ENCODE peak calls at places on chromosomes 13 and 19, in eight cellular contexts. M is cardiac fibroblast, X is endothelial cell, O is lower leg skin, V is neural progenitor cell, H is kidney epithelial cell, G is mucosa of descending colon, J is thoracic aorta. S is an unnamed sample.

GRCh38 chr13:100506154-100506553 is 82.4 kb downstream of the GGACT start:
- DNase-seq in M (no peak), X (no peak), O (no peak), V (no peak), H (no peak), G (no peak), J (no peak), S (no peak)

GRCh38 chr19:2731181-2732117 is 8.4 kb downstream of the SLC39A3 start:
- DNase-seq in M (no peak), X (no peak), O (no peak), V (no peak), H (no peak), G (no peak), J (no peak), S (no peak)

GRCh38 chr19:11530432-11530831 is 1.5 kb upstream of the ECSIT start:
- DNase-seq in M (peak), X (peak), O (peak), V (peak), H (no peak), G (peak), J (peak), S (peak)

GRCh38 chr19:51227324-51227723 is 2.4 kb downstream of the CD33 start:
- DNase-seq in M (no peak), X (no peak), O (no peak), V (no peak), H (no peak), G (no peak), J (no peak), S (no peak)

GRCh38 chr19:19404879-19405860 is at the start of gene GATAD2A:
- DNase-seq in M (peak), X (peak), O (peak), V (peak), H (peak), G (peak), J (peak), S (peak)

GRCh38 chr19:1312732-1313694 is 27.3 kb downstream of the EFNA2 start:
- DNase-seq in M (peak), X (no peak), O (no peak), V (peak), H (no peak), G (peak), J (no peak), S (no peak)

GRCh38 chr13:44498502-44498901 is 77.6 kb downstream of the TSC22D1 start:
- DNase-seq in M (no peak), X (no peak), O (no peak), V (no peak), H (no peak), G (no peak), J (no peak), S (no peak)

GRCh38 chr13:31160857-31161582 is 684 bp downstream of the HSPH1 start:
- DNase-seq in M (peak), X (peak), O (peak), V (peak), H (no peak), G (peak), J (peak), S (peak)

GRCh38 chr13:51704399-51705306 is 99.3 kb downstream of the DHRS12 start:
- DNase-seq in M (no peak), X (no peak), O (no peak), V (no peak), H (no peak), G (no peak), J (no peak), S (no peak)

GRCh38 chr13:56659041-56659471 is 481.7 kb upstream of the PRR20A start:
- DNase-seq in M (no peak), X (no peak), O (no peak), V (no peak), H (no peak), G (no peak), J (no peak), S (no peak)

GRCh38 chr19:13244920-13245319 is 94.7 kb downstream of the IER2 start:
- DNase-seq in M (no peak), X (no peak), O (no peak), V (no peak), H (no peak), G (no peak), J (no peak), S (no peak)

GRCh38 chr13:44051923-44052322 is 172.2 kb downstream of the LACC1 start:
- DNase-seq in M (peak), X (no peak), O (no peak), V (no peak), H (no peak), G (no peak), J (no peak), S (no peak)

GRCh38 chr13:21501709-21502108 is 42.6 kb upstream of the ZDHHC20 start:
- DNase-seq in M (no peak), X (no peak), O (no peak), V (peak), H (no peak), G (no peak), J (no peak), S (no peak)

GRCh38 chr19:35328851-35329285 is at the start of gene CD22:
- DNase-seq in M (no peak), X (no peak), O (no peak), V (no peak), H (no peak), G (no peak), J (no peak), S (no peak)

GRCh38 chr13:51380269-51380668 is 40.8 kb downstream of the SERPINE3 start:
- DNase-seq in M (peak), X (no peak), O (no peak), V (no peak), H (no peak), G (no peak), J (no peak), S (no peak)

GRCh38 chr19:35031072-35031881 is 1.0 kb downstream of the SCN1B start:
- DNase-seq in M (peak), X (no peak), O (no peak), V (peak), H (no peak), G (no peak), J (no peak), S (peak)

GRCh38 chr19:48359123-48359522 is 4.6 kb downstream of the TMEM143 start:
- DNase-seq in M (no peak), X (no peak), O (no peak), V (no peak), H (no peak), G (no peak), J (no peak), S (no peak)

GRCh38 chr19:42229263-42229854 is 9.2 kb downstream of the ZNF526 start:
- DNase-seq in M (no peak), X (no peak), O (no peak), V (no peak), H (no peak), G (no peak), J (no peak), S (no peak)
- TF ChIP-seq CTCF in M (peak), X (no peak), O (no peak), V (no peak), H (no peak), G (no peak), J (no peak), S (no peak)

GRCh38 chr13:28747851-28748250 is 29.1 kb upstream of the SLC46A3 start:
- DNase-seq in M (no peak), X (no peak), O (no peak), V (no peak), H (no peak), G (no peak), J (no peak), S (no peak)
- TF ChIP-seq CTCF in M (no peak), X (no peak), O (no peak), V (no peak), H (no peak), G (no peak), J (no peak), S (no peak)

GRCh38 chr19:14871619-14872230 is 14.2 kb downstream of the OR7A17 start:
- DNase-seq in M (peak), X (no peak), O (no peak), V (no peak), H (no peak), G (no peak), J (no peak), S (no peak)
- TF ChIP-seq CTCF in M (peak), X (peak), O (no peak), V (peak), H (peak), G (no peak), J (no peak), S (peak)

DNA sequence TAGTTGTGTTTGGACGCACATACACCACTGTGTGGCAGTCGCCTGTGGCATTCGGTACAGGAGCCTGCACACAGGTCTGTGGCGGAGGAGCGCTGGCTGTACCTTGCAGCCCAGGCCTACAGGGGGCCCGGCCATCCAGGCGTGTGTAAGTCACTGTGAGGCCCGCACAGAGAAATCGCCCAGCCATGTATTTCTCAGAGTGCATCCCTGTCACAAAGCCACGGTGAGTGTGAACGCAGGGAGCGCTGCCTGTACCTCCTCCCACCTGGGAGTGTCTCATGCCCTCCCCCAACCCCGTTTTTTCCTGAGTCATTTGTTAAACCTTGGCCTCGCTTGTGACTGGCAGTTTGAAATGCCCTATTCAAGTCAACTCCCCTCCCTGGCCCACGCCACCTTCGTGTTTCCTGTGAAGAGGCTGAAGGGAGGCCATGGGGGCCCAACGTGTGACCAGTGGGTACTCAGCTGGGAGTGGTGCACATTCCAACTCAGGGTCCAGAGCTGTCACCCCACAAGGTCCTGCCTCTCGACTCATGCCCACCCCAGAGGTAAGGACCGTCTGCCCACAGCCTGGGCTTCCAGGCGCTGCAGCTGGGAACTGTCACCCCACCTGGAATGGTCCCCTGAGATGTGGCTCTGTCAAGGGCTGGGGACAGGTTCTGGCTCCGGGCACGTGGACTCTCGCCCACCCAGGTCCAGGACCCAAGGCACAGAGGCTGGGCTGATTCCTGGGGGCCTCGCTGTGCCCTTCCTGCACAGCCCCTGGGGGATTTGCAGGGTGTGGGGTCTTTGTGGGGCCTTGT is 11.6 kb upstream of the RASA3 start:
- DNase-seq in M (no peak), X (peak), O (no peak), V (peak), H (peak), G (peak), J (no peak), S (peak)
- TF ChIP-seq CTCF in M (no peak), X (no peak), O (no peak), V (peak), H (peak), G (no peak), J (no peak), S (peak)

DNA sequence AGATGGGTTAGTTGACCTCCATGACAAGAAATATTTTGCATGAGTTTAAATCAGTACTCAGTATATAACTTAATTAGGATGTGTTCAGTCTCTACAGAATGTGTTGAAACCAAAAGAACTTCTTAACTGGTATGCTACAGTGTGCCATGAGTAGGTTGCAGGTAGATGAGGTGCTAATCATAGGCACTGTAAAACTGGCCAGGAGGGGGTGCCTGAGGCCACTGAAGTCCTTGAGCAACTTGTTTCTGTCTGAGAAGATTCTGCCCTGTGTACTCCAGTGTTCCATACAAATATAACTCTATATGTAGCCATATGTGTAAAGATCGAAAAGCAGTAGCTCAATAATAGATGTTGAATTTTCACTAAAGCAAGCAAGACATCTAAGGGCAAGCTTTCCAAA is 549.2 kb upstream of the KLF12 start:
- DNase-seq in M (peak), X (peak), O (no peak), V (no peak), H (no peak), G (no peak), J (no peak), S (no peak)
- TF ChIP-seq CTCF in M (no peak), X (no peak), O (no peak), V (peak), H (peak), G (no peak), J (no peak), S (no peak)

DNA sequence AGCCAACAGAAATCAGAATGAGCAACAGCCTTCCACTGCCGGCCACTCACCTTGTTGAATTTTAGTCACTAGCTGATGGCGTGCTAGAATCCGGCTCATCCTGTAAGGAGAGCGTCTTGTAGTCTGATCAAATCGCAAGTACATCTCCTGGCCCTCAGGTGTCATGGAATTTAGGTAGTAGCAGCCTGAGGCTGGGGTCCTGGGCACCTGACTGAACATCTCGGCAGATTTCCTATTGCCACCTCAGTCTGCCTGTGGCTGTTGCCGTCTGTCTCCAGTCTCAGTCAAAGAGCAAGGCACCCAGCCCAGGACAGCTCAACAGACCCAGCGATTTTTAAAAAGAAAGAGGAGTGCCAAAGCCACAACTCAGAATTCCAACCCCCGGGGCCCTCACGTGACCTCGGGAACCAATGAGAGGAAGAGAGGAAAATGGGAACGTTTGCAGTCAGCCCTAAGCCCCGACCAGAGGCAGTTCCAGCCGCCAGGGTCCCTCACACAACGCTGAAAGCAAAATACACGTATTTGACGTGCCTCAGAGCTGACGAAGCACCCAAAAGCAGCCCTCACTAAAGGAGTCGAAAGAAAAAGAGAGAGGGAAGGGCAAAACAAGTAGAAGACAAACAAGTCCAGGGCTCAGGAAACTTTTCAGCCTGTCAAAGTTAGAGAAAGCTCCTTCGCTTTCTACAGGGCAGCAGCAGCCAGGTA is at the start of gene STARD13:
- DNase-seq in M (peak), X (peak), O (peak), V (peak), H (peak), G (peak), J (peak), S (peak)
- TF ChIP-seq CTCF in M (peak), X (no peak), O (no peak), V (peak), H (peak), G (no peak), J (peak), S (no peak)